ENCODE peak calls at places on chromosomes 6 and 20, in six cellular contexts. One of them, this sample, is unnamed.

GRCh38 chr20:1946762-1947534 is 46.9 kb downstream of the PDYN start:
- DNase-seq in psoas muscle: peak; percentile 84
- DNase-seq in HuH-7: no peak
- DNase-seq in endothelial cell of umbilical vein: no peak
- DNase-seq in posterior vena cava: peak; percentile 83
- DNase-seq in DMS79 treated with DMSO at 0.1 percent for 48 hours: peak; percentile 16
- DNase-seq in this sample: peak; percentile 74

GRCh38 chr6:165013701-165014100 is 295.7 kb downstream of the C6orf118 start:
- DNase-seq in psoas muscle: no peak
- DNase-seq in HuH-7: no peak
- DNase-seq in endothelial cell of umbilical vein: no peak
- DNase-seq in posterior vena cava: no peak
- DNase-seq in DMS79 treated with DMSO at 0.1 percent for 48 hours: no peak
- DNase-seq in this sample: no peak

GRCh38 chr6:19664878-19665715 is 172.1 kb upstream of the ID4 start:
- DNase-seq in psoas muscle: no peak
- DNase-seq in HuH-7: no peak
- DNase-seq in endothelial cell of umbilical vein: no peak
- DNase-seq in posterior vena cava: no peak
- DNase-seq in DMS79 treated with DMSO at 0.1 percent for 48 hours: no peak
- DNase-seq in this sample: no peak

GRCh38 chr6:169296170-169296569 is 42.5 kb upstream of the THBS2 start:
- DNase-seq in psoas muscle: no peak
- DNase-seq in HuH-7: no peak
- DNase-seq in endothelial cell of umbilical vein: no peak
- DNase-seq in posterior vena cava: no peak
- DNase-seq in DMS79 treated with DMSO at 0.1 percent for 48 hours: no peak
- DNase-seq in this sample: no peak

GRCh38 chr20:59999502-59999901 is 41.3 kb downstream of the CDH26 start:
- DNase-seq in psoas muscle: no peak
- DNase-seq in HuH-7: no peak
- DNase-seq in endothelial cell of umbilical vein: no peak
- DNase-seq in posterior vena cava: no peak
- DNase-seq in DMS79 treated with DMSO at 0.1 percent for 48 hours: no peak
- DNase-seq in this sample: no peak

GRCh38 chr6:4776493-4776966 is 326 bp downstream of the CDYL start:
- DNase-seq in psoas muscle: peak; percentile 69
- DNase-seq in HuH-7: no peak
- DNase-seq in endothelial cell of umbilical vein: peak; percentile 40
- DNase-seq in posterior vena cava: no peak
- DNase-seq in DMS79 treated with DMSO at 0.1 percent for 48 hours: no peak
- DNase-seq in this sample: no peak

GRCh38 chr6:113856011-113856551 is 1.1 kb upstream of the MARCKS start:
- DNase-seq in psoas muscle: no peak
- DNase-seq in HuH-7: peak; percentile 42
- DNase-seq in endothelial cell of umbilical vein: no peak
- DNase-seq in posterior vena cava: no peak
- DNase-seq in DMS79 treated with DMSO at 0.1 percent for 48 hours: peak; percentile 77
- DNase-seq in this sample: no peak

GRCh38 chr6:114304304-114304887 is 38.4 kb downstream of the HS3ST5 start:
- DNase-seq in psoas muscle: no peak
- DNase-seq in HuH-7: no peak
- DNase-seq in endothelial cell of umbilical vein: peak; percentile 19
- DNase-seq in posterior vena cava: no peak
- DNase-seq in DMS79 treated with DMSO at 0.1 percent for 48 hours: peak; percentile 4
- DNase-seq in this sample: no peak

GRCh38 chr6:105181981-105182515 is 2.2 kb upstream of the POPDC3 start:
- DNase-seq in psoas muscle: no peak
- DNase-seq in HuH-7: peak; percentile 23
- DNase-seq in endothelial cell of umbilical vein: no peak
- DNase-seq in posterior vena cava: no peak
- DNase-seq in DMS79 treated with DMSO at 0.1 percent for 48 hours: no peak
- DNase-seq in this sample: no peak

GRCh38 chr6:89034586-89035251 is 45.8 kb upstream of the PNRC1 start:
- DNase-seq in psoas muscle: no peak
- DNase-seq in HuH-7: no peak
- DNase-seq in endothelial cell of umbilical vein: no peak
- DNase-seq in posterior vena cava: no peak
- DNase-seq in DMS79 treated with DMSO at 0.1 percent for 48 hours: peak; percentile 27
- DNase-seq in this sample: no peak

GRCh38 chr20:37163832-37164554 is 15.1 kb upstream of the RPN2 start:
- DNase-seq in psoas muscle: no peak
- DNase-seq in HuH-7: no peak
- DNase-seq in endothelial cell of umbilical vein: no peak
- DNase-seq in posterior vena cava: no peak
- DNase-seq in DMS79 treated with DMSO at 0.1 percent for 48 hours: no peak
- DNase-seq in this sample: no peak

GRCh38 chr6:128731249-128732165 is 151.4 kb upstream of the LAMA2 start:
- DNase-seq in psoas muscle: no peak
- DNase-seq in HuH-7: peak; percentile 61
- DNase-seq in endothelial cell of umbilical vein: peak; percentile 69
- DNase-seq in posterior vena cava: no peak
- DNase-seq in DMS79 treated with DMSO at 0.1 percent for 48 hours: no peak
- DNase-seq in this sample: no peak

GRCh38 chr6:15490242-15491100 is 172.4 kb downstream of the DTNBP1 start:
- DNase-seq in psoas muscle: no peak
- DNase-seq in HuH-7: no peak
- DNase-seq in endothelial cell of umbilical vein: no peak
- DNase-seq in posterior vena cava: no peak
- DNase-seq in DMS79 treated with DMSO at 0.1 percent for 48 hours: no peak
- DNase-seq in this sample: no peak

GRCh38 chr20:17558154-17558940 is 11.5 kb upstream of the DSTN start:
- DNase-seq in psoas muscle: peak; percentile 27
- DNase-seq in HuH-7: no peak
- DNase-seq in endothelial cell of umbilical vein: peak; percentile 95
- DNase-seq in posterior vena cava: no peak
- DNase-seq in DMS79 treated with DMSO at 0.1 percent for 48 hours: peak; percentile 76
- DNase-seq in this sample: no peak

GRCh38 chr6:14638932-14639875 is 521.6 kb downstream of the CD83 start:
- DNase-seq in psoas muscle: peak; percentile 34
- DNase-seq in HuH-7: peak; percentile 16
- DNase-seq in endothelial cell of umbilical vein: no peak
- DNase-seq in posterior vena cava: no peak
- DNase-seq in DMS79 treated with DMSO at 0.1 percent for 48 hours: peak; percentile 2
- DNase-seq in this sample: peak; percentile 81

GRCh38 chr20:60172306-60172984 is 214.2 kb downstream of the CDH26 start:
- DNase-seq in psoas muscle: no peak
- DNase-seq in HuH-7: no peak
- DNase-seq in endothelial cell of umbilical vein: no peak
- DNase-seq in posterior vena cava: no peak
- DNase-seq in DMS79 treated with DMSO at 0.1 percent for 48 hours: no peak
- DNase-seq in this sample: no peak

GRCh38 chr20:57617079-57617795 is 3.0 kb downstream of the ZBP1 start:
- DNase-seq in psoas muscle: no peak
- DNase-seq in HuH-7: no peak
- DNase-seq in endothelial cell of umbilical vein: no peak
- DNase-seq in posterior vena cava: peak; percentile 72
- DNase-seq in DMS79 treated with DMSO at 0.1 percent for 48 hours: peak; percentile 28
- DNase-seq in this sample: no peak

GRCh38 chr6:106085984-106086832 is at the start of gene PRDM1:
- DNase-seq in psoas muscle: peak; percentile 71
- DNase-seq in HuH-7: peak; percentile 72
- DNase-seq in endothelial cell of umbilical vein: peak; percentile 38
- DNase-seq in posterior vena cava: peak; percentile 90
- DNase-seq in DMS79 treated with DMSO at 0.1 percent for 48 hours: peak; percentile 78
- DNase-seq in this sample: peak; percentile 96

GRCh38 chr6:144467153-144467762 is 182.1 kb downstream of the UTRN start:
- DNase-seq in psoas muscle: no peak
- DNase-seq in HuH-7: no peak
- DNase-seq in endothelial cell of umbilical vein: no peak
- DNase-seq in posterior vena cava: no peak
- DNase-seq in DMS79 treated with DMSO at 0.1 percent for 48 hours: no peak
- DNase-seq in this sample: no peak

GRCh38 chr6:2505624-2506023 is 245.1 kb downstream of the MYLK4 start:
- DNase-seq in psoas muscle: no peak
- DNase-seq in HuH-7: peak; percentile 34
- DNase-seq in endothelial cell of umbilical vein: no peak
- DNase-seq in posterior vena cava: no peak
- DNase-seq in DMS79 treated with DMSO at 0.1 percent for 48 hours: no peak
- DNase-seq in this sample: no peak

GRCh38 chr6:147167576-147168461 is 36.4 kb upstream of the STXBP5 start:
- DNase-seq in psoas muscle: no peak
- DNase-seq in HuH-7: no peak
- DNase-seq in endothelial cell of umbilical vein: no peak
- DNase-seq in posterior vena cava: no peak
- DNase-seq in DMS79 treated with DMSO at 0.1 percent for 48 hours: no peak
- DNase-seq in this sample: no peak

GRCh38 chr20:46204594-46205205 is 86.6 kb downstream of the CD40 start:
- DNase-seq in psoas muscle: no peak
- DNase-seq in HuH-7: no peak
- DNase-seq in endothelial cell of umbilical vein: no peak
- DNase-seq in posterior vena cava: no peak
- DNase-seq in DMS79 treated with DMSO at 0.1 percent for 48 hours: no peak
- DNase-seq in this sample: no peak

GRCh38 chr6:129679250-129679649 is 30.7 kb downstream of the ARHGAP18 start:
- DNase-seq in psoas muscle: no peak
- DNase-seq in HuH-7: no peak
- DNase-seq in endothelial cell of umbilical vein: peak; percentile 49
- DNase-seq in posterior vena cava: no peak
- DNase-seq in DMS79 treated with DMSO at 0.1 percent for 48 hours: no peak
- DNase-seq in this sample: no peak

GRCh38 chr6:12749531-12750379 is 33.2 kb downstream of the PHACTR1 start:
- DNase-seq in psoas muscle: no peak
- DNase-seq in HuH-7: no peak
- DNase-seq in endothelial cell of umbilical vein: no peak
- DNase-seq in posterior vena cava: no peak
- DNase-seq in DMS79 treated with DMSO at 0.1 percent for 48 hours: peak; percentile 15
- DNase-seq in this sample: no peak

GRCh38 chr6:31122803-31123706 is 2.8 kb upstream of the CDSN start:
- DNase-seq in psoas muscle: peak; percentile 70
- DNase-seq in HuH-7: no peak
- DNase-seq in endothelial cell of umbilical vein: peak; percentile 91
- DNase-seq in posterior vena cava: peak; percentile 92
- DNase-seq in DMS79 treated with DMSO at 0.1 percent for 48 hours: no peak
- DNase-seq in this sample: peak; percentile 91

This sample was measured in cardiac septum.